ENCODE peak calls at places on chromosomes 3 and 15, in eight cellular contexts. H, F, A, W, V, D, N and I are unnamed samples.
A peak's percentile ranks its signal among the peaks of the same experiment; 100 is the strongest.

GRCh38 chr15:73924258-73924921 is 1.9 kb upstream of the LOXL1 start:
- DNase-seq in H (no peak), F (peak; percentile 12), A (peak; percentile 28), W (no peak), V (peak; percentile 73), D (no peak), N (no peak), I (peak; percentile 83)

GRCh38 chr3:197789309-197789708 is 1.7 kb upstream of the LRCH3 start:
- DNase-seq in H (no peak), F (no peak), A (no peak), W (no peak), V (no peak), D (no peak), N (no peak), I (no peak)

GRCh38 chr15:68558318-68559305 is 20.2 kb upstream of the CORO2B start:
- DNase-seq in H (no peak), F (no peak), A (no peak), W (no peak), V (no peak), D (no peak), N (no peak), I (no peak)

GRCh38 chr15:62618432-62618831 is 424.1 kb upstream of the TPM1 start:
- DNase-seq in H (no peak), F (peak; percentile 22), A (no peak), W (no peak), V (peak; percentile 79), D (no peak), N (no peak), I (peak; percentile 76)

GRCh38 chr15:44710236-44711088 is 661 bp downstream of the PATL2 start:
- DNase-seq in H (no peak), F (peak; percentile 22), A (peak; percentile 75), W (peak; percentile 91), V (no peak), D (no peak), N (peak; percentile 44), I (no peak)

GRCh38 chr15:68638953-68639500 is 60.2 kb downstream of the CORO2B start:
- DNase-seq in H (no peak), F (no peak), A (no peak), W (no peak), V (no peak), D (peak; percentile 26), N (no peak), I (no peak)

GRCh38 chr15:61084944-61085367 is 144.1 kb downstream of the RORA start:
- DNase-seq in H (no peak), F (no peak), A (no peak), W (peak; percentile 28), V (no peak), D (no peak), N (no peak), I (no peak)

GRCh38 chr3:126013742-126014141 is 44.8 kb downstream of the ROPN1B start:
- DNase-seq in H (no peak), F (no peak), A (no peak), W (no peak), V (no peak), D (peak; percentile 53), N (no peak), I (no peak)

GRCh38 chr3:11095932-11096265 is 58.4 kb upstream of the HRH1 start:
- DNase-seq in H (no peak), F (peak; percentile 19), A (no peak), W (no peak), V (no peak), D (no peak), N (no peak), I (no peak)
- TF ChIP-seq CTCF in H (no peak), F (peak; percentile 37), A (no peak), W (no peak), V (peak; percentile 22), D (no peak), N (no peak), I (no peak)

GRCh38 chr3:79367803-79368202 is 400.0 kb downstream of the ROBO1 start:
- DNase-seq in H (no peak), F (no peak), A (no peak), W (no peak), V (no peak), D (no peak), N (no peak), I (no peak)

GRCh38 chr3:79368403-79368802 is 399.4 kb downstream of the ROBO1 start:
- DNase-seq in H (no peak), F (no peak), A (no peak), W (no peak), V (no peak), D (no peak), N (no peak), I (no peak)

GRCh38 chr3:79367066-79367465 is 400.7 kb downstream of the ROBO1 start:
- DNase-seq in H (no peak), F (no peak), A (no peak), W (no peak), V (peak; percentile 10), D (no peak), N (no peak), I (no peak)

GRCh38 chr3:79366414-79366813 is 401.4 kb downstream of the ROBO1 start:
- DNase-seq in H (no peak), F (no peak), A (no peak), W (no peak), V (no peak), D (no peak), N (no peak), I (no peak)

GRCh38 chr3:79369306-79369705 is 398.5 kb downstream of the ROBO1 start:
- DNase-seq in H (no peak), F (no peak), A (no peak), W (no peak), V (no peak), D (no peak), N (no peak), I (no peak)
- TF ChIP-seq CTCF in H (peak; percentile 53), F (no peak), A (no peak), W (no peak), V (peak; percentile 55), D (no peak), N (no peak), I (no peak)

GRCh38 chr3:150076443-150076842 is 105.7 kb upstream of the PFN2 start:
- DNase-seq in H (no peak), F (no peak), A (no peak), W (no peak), V (no peak), D (no peak), N (no peak), I (no peak)

GRCh38 chr3:150075417-150075865 is 104.7 kb upstream of the PFN2 start:
- DNase-seq in H (no peak), F (no peak), A (no peak), W (no peak), V (no peak), D (no peak), N (no peak), I (no peak)

GRCh38 chr3:150077107-150077506 is 106.4 kb upstream of the PFN2 start:
- DNase-seq in H (no peak), F (no peak), A (no peak), W (no peak), V (no peak), D (no peak), N (no peak), I (no peak)

GRCh38 chr3:150078983-150079739 is 108.5 kb upstream of the PFN2 start:
- DNase-seq in H (no peak), F (peak; percentile 27), A (no peak), W (no peak), V (peak; percentile 62), D (no peak), N (no peak), I (peak; percentile 46)

DNA sequence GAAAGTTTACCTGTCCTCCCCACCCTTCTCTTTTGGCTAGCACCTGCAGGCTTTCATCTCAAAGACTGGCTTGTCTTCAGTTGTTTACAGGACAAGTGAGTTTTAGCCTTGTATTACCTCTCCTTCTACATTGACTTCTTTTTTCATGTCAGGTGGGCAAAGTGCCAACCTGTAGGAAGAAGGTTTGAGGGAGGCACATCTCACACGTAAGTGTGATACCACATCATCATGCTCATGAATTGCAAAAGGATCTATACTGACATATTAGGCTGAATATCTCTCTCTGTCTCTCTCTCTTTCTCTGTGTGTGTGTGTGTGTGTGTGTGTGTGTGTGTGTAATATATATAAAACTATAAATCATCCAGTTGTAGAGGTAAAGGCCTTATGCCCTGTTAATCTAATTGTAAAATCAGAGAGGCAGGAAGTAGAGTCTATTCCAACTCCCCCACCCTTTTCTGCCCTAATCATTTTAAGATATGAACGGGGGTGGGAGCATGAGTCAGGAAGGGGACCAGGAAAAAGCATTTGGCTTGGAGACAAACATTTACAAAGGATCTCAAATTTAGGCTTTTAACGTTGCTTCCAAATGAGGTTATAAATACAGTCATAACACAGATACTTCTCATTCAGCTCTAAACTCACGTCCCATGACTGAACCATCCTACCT is 107.0 kb upstream of the PFN2 start:
- DNase-seq in H (no peak), F (no peak), A (no peak), W (peak; percentile 41), V (no peak), D (no peak), N (no peak), I (no peak)
- TF ChIP-seq CTCF in H (no peak), F (no peak), A (no peak), W (no peak), V (no peak), D (no peak), N (no peak), I (no peak)

GRCh38 chr3:149902498-149903139 is 68.1 kb downstream of the PFN2 start:
- DNase-seq in H (no peak), F (no peak), A (no peak), W (no peak), V (no peak), D (no peak), N (no peak), I (no peak)
- TF ChIP-seq CTCF in H (no peak), F (peak; percentile 26), A (no peak), W (no peak), V (peak; percentile 36), D (peak; percentile 16), N (no peak), I (peak; percentile 30)